ENCODE peak calls at places on chromosomes 13 and 19, in nine cellular contexts. K is stimulated activated CD4-positive, alpha-beta T cell treated with anti-CD3 and anti-CD28 coated beads, Interleukin-12 subunit alpha, Interleukin-12 subunit beta, amount 100 ng/mL, for 48 hours; B is mesothelial cell of epicardium; P is NCI-H1417; V is cardiac fibroblast; R is spleen; M is neural progenitor cell; E is T-helper 1 cell; G is HS-5. A is an unnamed sample.

GRCh38 chr13:99812611-99813010 is 159.0 kb downstream of the ZIC5 start:
- DNase-seq in K (no peak), B (no peak), P (no peak), V (peak), R (no peak), M (no peak), E (no peak), G (peak), A (peak)

GRCh38 chr19:50252111-50252886 is 48.9 kb downstream of the MYH14 start:
- DNase-seq in K (peak), B (no peak), P (peak), V (peak), R (no peak), M (peak), E (no peak), G (no peak), A (peak)

GRCh38 chr19:19126102-19126501 is 12.2 kb downstream of the TMEM161A start:
- DNase-seq in K (no peak), B (no peak), P (no peak), V (no peak), R (no peak), M (no peak), E (no peak), G (no peak), A (no peak)

GRCh38 chr13:59043016-59043415 is 1120.7 kb downstream of the DIAPH3 start:
- DNase-seq in K (no peak), B (no peak), P (no peak), V (no peak), R (no peak), M (peak), E (no peak), G (no peak), A (no peak)

GRCh38 chr19:3537438-3538240 is 1.3 kb upstream of the TEKTIP1 start:
- DNase-seq in K (no peak), B (no peak), P (no peak), V (no peak), R (no peak), M (no peak), E (no peak), G (no peak), A (no peak)

GRCh38 chr19:19642506-19643157 is 825 bp downstream of the GMIP start:
- DNase-seq in K (no peak), B (no peak), P (no peak), V (peak), R (no peak), M (peak), E (peak), G (no peak), A (no peak)

GRCh38 chr19:16626796-16627193 is 1.2 kb downstream of the MED26 start:
- DNase-seq in K (no peak), B (no peak), P (no peak), V (no peak), R (no peak), M (peak), E (no peak), G (no peak), A (peak)

GRCh38 chr13:59834801-59835200 is 328.9 kb downstream of the DIAPH3 start:
- DNase-seq in K (no peak), B (no peak), P (no peak), V (peak), R (no peak), M (no peak), E (no peak), G (no peak), A (no peak)

GRCh38 chr19:48812094-48812929 is 1.5 kb upstream of the BCAT2 start:
- DNase-seq in K (peak), B (peak), P (peak), V (peak), R (peak), M (peak), E (peak), G (no peak), A (peak)

GRCh38 chr13:95641961-95642621 is 2.4 kb downstream of the DZIP1 start:
- DNase-seq in K (no peak), B (no peak), P (peak), V (peak), R (peak), M (peak), E (no peak), G (no peak), A (no peak)

GRCh38 chr19:281156-281853 is 9.9 kb downstream of the PLPP2 start:
- DNase-seq in K (no peak), B (no peak), P (no peak), V (no peak), R (no peak), M (peak), E (no peak), G (no peak), A (no peak)

GRCh38 chr19:28425431-28425931 is 787.5 kb downstream of the UQCRFS1 start:
- DNase-seq in K (no peak), B (no peak), P (no peak), V (peak), R (no peak), M (no peak), E (no peak), G (no peak), A (no peak)

GRCh38 chr19:13154241-13154778 is 4.1 kb downstream of the IER2 start:
- DNase-seq in K (peak), B (no peak), P (no peak), V (peak), R (peak), M (peak), E (peak), G (peak), A (peak)

GRCh38 chr19:10566658-10567410 is 1.0 kb upstream of the KRI1 start:
- DNase-seq in K (peak), B (no peak), P (no peak), V (no peak), R (peak), M (no peak), E (peak), G (no peak), A (no peak)

GRCh38 chr13:114108894-114109293 is 23.5 kb downstream of the RASA3 start:
- DNase-seq in K (no peak), B (no peak), P (no peak), V (no peak), R (peak), M (no peak), E (no peak), G (no peak), A (no peak)

GRCh38 chr19:43651758-43652545 is 12.3 kb upstream of the CADM4 start:
- DNase-seq in K (peak), B (no peak), P (peak), V (peak), R (no peak), M (peak), E (peak), G (no peak), A (peak)

GRCh38 chr19:3034845-3035541 is 5.9 kb upstream of the TLE2 start:
- DNase-seq in K (peak), B (no peak), P (no peak), V (peak), R (peak), M (peak), E (peak), G (no peak), A (no peak)